ENCODE peak calls at places on chromosome 11, in four cellular contexts. One of them, this sample, is unnamed. For H3K27me3, the result is how much of the 10 kb centered on the place peaks cover.

GRCh38 chr11:25247336-25247735 is 750.5 kb downstream of the LUZP2 start:
- DNase-seq in cardiac muscle cell: no peak
- DNase-seq in lower lobe of right lung: no peak
- DNase-seq in right atrium auricular region: no peak
- DNase-seq in this sample: no peak

GRCh38 chr11:126948563-126948962 is 52.0 kb downstream of the KIRREL3 start:
- DNase-seq in right atrium auricular region: no peak
- DNase-seq in lower lobe of right lung: no peak
- DNase-seq in cardiac muscle cell: no peak
- DNase-seq in this sample: no peak

GRCh38 chr11:41225856-41226255 is 233.6 kb downstream of the LRRC4C start:
- DNase-seq in lower lobe of right lung: no peak
- DNase-seq in right atrium auricular region: no peak
- DNase-seq in cardiac muscle cell: no peak
- DNase-seq in this sample: no peak

GRCh38 chr11:123640677-123641494 is 13.5 kb downstream of the SCN3B start:
- DNase-seq in right atrium auricular region: no peak
- DNase-seq in lower lobe of right lung: no peak
- DNase-seq in cardiac muscle cell: peak
- DNase-seq in this sample: peak

GRCh38 chr11:1165256-1166041 is 7.7 kb downstream of the MUC5AC start:
- DNase-seq in right atrium auricular region: no peak
- DNase-seq in lower lobe of right lung: no peak
- DNase-seq in cardiac muscle cell: no peak
- DNase-seq in this sample: peak

GRCh38 chr11:13338437-13339069 is 61.0 kb downstream of the BMAL1 start:
- DNase-seq in cardiac muscle cell: no peak
- DNase-seq in lower lobe of right lung: no peak
- DNase-seq in right atrium auricular region: no peak
- DNase-seq in this sample: no peak

GRCh38 chr11:2210366-2211112 is 38.9 kb upstream of the TH start:
- DNase-seq in cardiac muscle cell: no peak
- DNase-seq in lower lobe of right lung: peak
- DNase-seq in right atrium auricular region: peak
- DNase-seq in this sample: peak

GRCh38 chr11:697028-697491 is 1.4 kb downstream of the TMEM80 start:
- DNase-seq in right atrium auricular region: no peak
- DNase-seq in lower lobe of right lung: peak
- DNase-seq in cardiac muscle cell: no peak
- DNase-seq in this sample: no peak

GRCh38 chr11:84437129-84438123 is 1151.3 kb upstream of the CCDC90B start:
- DNase-seq in lower lobe of right lung: peak
- DNase-seq in cardiac muscle cell: peak
- DNase-seq in right atrium auricular region: no peak
- DNase-seq in this sample: peak

GRCh38 chr11:60777106-60777505 is 8.0 kb upstream of the MS4A10 start:
- DNase-seq in cardiac muscle cell: no peak
- DNase-seq in right atrium auricular region: no peak
- DNase-seq in lower lobe of right lung: no peak
- DNase-seq in this sample: no peak

GRCh38 chr11:46290598-46291309 is 13.3 kb downstream of the CREB3L1 start:
- DNase-seq in cardiac muscle cell: peak
- DNase-seq in right atrium auricular region: no peak
- DNase-seq in lower lobe of right lung: peak
- DNase-seq in this sample: peak

GRCh38 chr11:93063101-93063500 is 93.7 kb downstream of the MTNR1B start:
- DNase-seq in lower lobe of right lung: no peak
- DNase-seq in cardiac muscle cell: no peak
- DNase-seq in right atrium auricular region: no peak
- DNase-seq in this sample: no peak

GRCh38 chr11:111408789-111409727 is 30.0 kb upstream of the POU2AF1 start:
- DNase-seq in lower lobe of right lung: no peak
- DNase-seq in right atrium auricular region: peak
- DNase-seq in cardiac muscle cell: no peak
- DNase-seq in this sample: no peak

GRCh38 chr11:92050305-92050704 is 174.3 kb upstream of the FAT3 start:
- DNase-seq in lower lobe of right lung: no peak
- DNase-seq in cardiac muscle cell: no peak
- DNase-seq in right atrium auricular region: no peak
- DNase-seq in this sample: no peak

GRCh38 chr11:64131657-64132387 is 34.1 kb downstream of the MACROD1 start:
- DNase-seq in right atrium auricular region: no peak
- DNase-seq in lower lobe of right lung: peak
- DNase-seq in cardiac muscle cell: peak
- DNase-seq in this sample: peak

GRCh38 chr11:2361565-2361964 is 15.5 kb upstream of the CD81 start:
- DNase-seq in cardiac muscle cell: no peak
- DNase-seq in right atrium auricular region: no peak
- DNase-seq in lower lobe of right lung: no peak
- DNase-seq in this sample: peak

GRCh38 chr11:123478352-123478986 is 48.4 kb downstream of the GRAMD1B start:
- DNase-seq in right atrium auricular region: no peak
- DNase-seq in cardiac muscle cell: peak
- DNase-seq in lower lobe of right lung: no peak
- DNase-seq in this sample: no peak

GRCh38 chr11:65973439-65974110 is 12.0 kb downstream of the SART1 start:
- DNase-seq in right atrium auricular region: no peak
- DNase-seq in cardiac muscle cell: no peak
- DNase-seq in lower lobe of right lung: no peak
- DNase-seq in this sample: no peak

GRCh38 chr11:445765-446588 is 4.1 kb upstream of the PTDSS2 start:
- DNase-seq in cardiac muscle cell: no peak
- DNase-seq in lower lobe of right lung: peak
- DNase-seq in right atrium auricular region: no peak
- DNase-seq in this sample: no peak

GRCh38 chr11:134069426-134069921 is 602 bp downstream of the JAM3 start:
- DNase-seq in cardiac muscle cell: peak
- DNase-seq in lower lobe of right lung: no peak
- DNase-seq in right atrium auricular region: no peak
- DNase-seq in this sample: no peak

DNA sequence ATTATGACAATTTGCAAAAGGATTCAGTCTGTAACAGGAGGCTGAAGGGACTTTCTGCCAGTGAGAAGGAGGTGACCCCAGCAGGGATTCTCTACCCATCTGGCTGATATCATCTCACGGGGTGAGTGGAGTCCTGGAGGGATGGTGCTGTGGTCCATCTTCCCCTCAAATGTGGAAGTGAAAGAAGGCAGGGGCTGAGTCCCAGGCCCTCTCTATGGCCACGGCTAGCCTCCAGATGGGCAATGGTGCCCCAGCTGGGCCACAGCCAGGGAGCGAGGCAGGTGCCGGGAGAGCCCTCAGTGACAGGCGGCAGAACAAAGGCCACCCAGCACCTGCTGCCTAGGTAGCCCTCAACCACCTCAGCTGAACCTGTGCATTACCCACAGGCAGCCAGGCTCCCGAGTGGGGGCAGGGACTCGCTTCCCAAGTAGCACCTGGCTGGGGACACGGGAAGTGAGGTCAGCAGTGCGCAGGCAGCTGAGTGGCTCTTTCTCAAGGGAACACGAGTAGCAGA is 6.7 kb downstream of the NECTIN1 start:
- DNase-seq in cardiac muscle cell: no peak
- DNase-seq in lower lobe of right lung: no peak
- DNase-seq in right atrium auricular region: no peak
- DNase-seq in this sample: no peak
- H3K27ac ChIP-seq in cardiac muscle cell: no peak
- H3K27ac ChIP-seq in lower lobe of right lung: no peak
- H3K27ac ChIP-seq in right atrium auricular region: no peak
- H3K27ac ChIP-seq in this sample: no peak

DNA sequence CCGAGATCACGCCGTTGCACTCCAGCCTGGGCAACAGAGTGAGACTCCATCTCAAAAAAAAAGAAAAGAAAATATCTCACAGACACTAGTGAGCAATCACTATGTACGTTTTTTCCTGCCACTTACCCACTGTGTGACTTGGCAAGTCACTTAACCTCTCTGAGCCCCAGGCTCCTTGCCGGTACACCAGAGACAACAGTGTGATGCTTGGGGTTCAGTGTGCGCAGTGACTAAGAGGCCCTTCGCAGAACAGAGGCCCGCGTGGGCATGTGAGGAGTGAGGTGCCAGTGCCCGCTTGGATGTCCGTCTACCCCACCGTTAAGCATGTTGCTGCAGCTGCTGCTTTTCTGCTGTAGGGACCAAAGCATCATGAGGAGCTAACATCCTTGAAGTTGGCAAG is 6.7 kb downstream of the OAF start:
- DNase-seq in right atrium auricular region: no peak
- DNase-seq in lower lobe of right lung: no peak
- DNase-seq in cardiac muscle cell: no peak
- DNase-seq in this sample: no peak
- H3K27me3 ChIP-seq in right atrium auricular region: under half
- H3K27me3 ChIP-seq in lower lobe of right lung: under half
- H3K27me3 ChIP-seq in cardiac muscle cell: half or more
- H3K27me3 ChIP-seq in this sample: under half

GRCh38 chr11:79940976-79941735 is 500.3 kb upstream of the TENM4 start:
- DNase-seq in right atrium auricular region: no peak
- DNase-seq in cardiac muscle cell: no peak
- DNase-seq in lower lobe of right lung: no peak
- DNase-seq in this sample: no peak
- H3K27ac ChIP-seq in right atrium auricular region: no peak
- H3K27ac ChIP-seq in cardiac muscle cell: no peak
- H3K27ac ChIP-seq in lower lobe of right lung: no peak
- H3K27ac ChIP-seq in this sample: no peak

DNA sequence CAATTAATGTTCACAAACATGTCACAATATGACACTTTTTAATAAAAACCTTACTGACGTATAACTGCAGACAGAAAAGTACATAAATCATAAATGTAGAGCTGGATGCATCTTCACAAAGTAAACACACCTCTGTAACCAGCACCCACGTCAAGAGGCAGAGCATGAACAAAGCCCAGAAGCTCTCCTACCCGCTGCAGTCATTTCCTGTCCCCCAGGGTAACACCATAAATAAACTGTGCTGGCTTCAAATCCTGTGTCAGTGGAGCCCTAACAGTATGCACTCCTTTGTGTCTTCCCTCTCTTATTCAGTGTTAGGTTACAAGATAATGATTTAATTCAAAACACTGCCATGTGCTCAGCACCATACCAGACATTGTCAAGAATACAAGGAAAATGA is 5.7 kb downstream of the SYT13 start:
- DNase-seq in cardiac muscle cell: no peak
- DNase-seq in right atrium auricular region: no peak
- DNase-seq in lower lobe of right lung: no peak
- DNase-seq in this sample: no peak
- H3K27me3 ChIP-seq in cardiac muscle cell: under half
- H3K27me3 ChIP-seq in right atrium auricular region: under half
- H3K27me3 ChIP-seq in lower lobe of right lung: under half
- H3K27me3 ChIP-seq in this sample: under half

DNA sequence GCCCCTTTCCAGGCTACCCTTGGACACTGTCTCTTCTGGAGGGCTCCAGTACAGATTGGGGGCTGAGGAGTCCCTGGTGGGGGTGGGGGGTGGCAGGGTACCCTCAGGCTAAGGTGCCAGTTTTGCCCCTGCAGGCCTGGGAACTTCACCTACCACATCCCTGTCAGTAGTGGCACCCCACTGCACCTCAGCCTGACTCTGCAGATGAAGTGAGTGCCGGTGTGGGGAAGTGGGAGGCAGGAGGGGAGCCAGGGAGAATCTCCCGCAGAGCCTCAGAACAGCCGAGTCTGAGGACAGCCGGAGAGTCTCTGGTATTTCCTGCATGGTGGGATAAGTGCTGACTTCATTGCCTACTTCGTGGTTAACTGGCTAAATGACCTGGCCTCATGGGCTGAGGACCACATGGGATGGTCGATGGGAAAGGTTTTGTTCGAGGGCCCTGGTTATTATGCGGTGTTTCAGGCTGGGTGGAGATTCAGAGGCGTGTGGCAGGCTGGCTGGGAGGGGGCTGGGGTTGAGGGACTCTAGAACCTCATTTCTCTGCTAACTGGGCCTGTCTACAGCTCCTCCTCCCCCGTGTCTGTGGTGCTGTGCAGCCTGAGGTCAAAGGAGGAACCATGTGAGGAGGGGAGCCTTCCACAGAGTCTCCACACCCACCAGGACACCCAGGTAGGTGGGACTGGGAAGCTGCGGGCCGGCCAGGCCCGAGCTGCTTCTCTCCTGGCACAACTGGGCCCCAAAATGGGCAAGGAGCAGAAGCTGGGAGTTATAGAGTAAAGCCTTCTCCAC is 8.5 kb downstream of the TMEM258 start:
- DNase-seq in cardiac muscle cell: no peak
- DNase-seq in lower lobe of right lung: no peak
- DNase-seq in right atrium auricular region: no peak
- DNase-seq in this sample: peak
- H3K27ac ChIP-seq in cardiac muscle cell: peak
- H3K27ac ChIP-seq in lower lobe of right lung: no peak
- H3K27ac ChIP-seq in right atrium auricular region: no peak
- H3K27ac ChIP-seq in this sample: no peak

GRCh38 chr11:121394785-121395184 is 57.3 kb upstream of the SORL1 start:
- DNase-seq in lower lobe of right lung: no peak
- DNase-seq in right atrium auricular region: no peak
- DNase-seq in cardiac muscle cell: no peak
- DNase-seq in this sample: no peak

GRCh38 chr11:121393855-121394254 is 58.3 kb upstream of the SORL1 start:
- DNase-seq in cardiac muscle cell: no peak
- DNase-seq in lower lobe of right lung: no peak
- DNase-seq in right atrium auricular region: no peak
- DNase-seq in this sample: no peak

GRCh38 chr11:121389651-121390050 is 62.5 kb upstream of the SORL1 start:
- DNase-seq in right atrium auricular region: no peak
- DNase-seq in lower lobe of right lung: no peak
- DNase-seq in cardiac muscle cell: peak
- DNase-seq in this sample: no peak

GRCh38 chr11:121391914-121392313 is 60.2 kb upstream of the SORL1 start:
- DNase-seq in cardiac muscle cell: no peak
- DNase-seq in right atrium auricular region: no peak
- DNase-seq in lower lobe of right lung: peak
- DNase-seq in this sample: no peak
- H3K27me3 ChIP-seq in cardiac muscle cell: under half
- H3K27me3 ChIP-seq in right atrium auricular region: under half
- H3K27me3 ChIP-seq in lower lobe of right lung: under half
- H3K27me3 ChIP-seq in this sample: under half

GRCh38 chr11:113876798-113877672 is 1.7 kb upstream of the USP28 start:
- DNase-seq in cardiac muscle cell: no peak
- DNase-seq in right atrium auricular region: no peak
- DNase-seq in lower lobe of right lung: no peak
- DNase-seq in this sample: no peak
- H3K27ac ChIP-seq in cardiac muscle cell: peak
- H3K27ac ChIP-seq in right atrium auricular region: no peak
- H3K27ac ChIP-seq in lower lobe of right lung: no peak
- H3K27ac ChIP-seq in this sample: no peak

DNA sequence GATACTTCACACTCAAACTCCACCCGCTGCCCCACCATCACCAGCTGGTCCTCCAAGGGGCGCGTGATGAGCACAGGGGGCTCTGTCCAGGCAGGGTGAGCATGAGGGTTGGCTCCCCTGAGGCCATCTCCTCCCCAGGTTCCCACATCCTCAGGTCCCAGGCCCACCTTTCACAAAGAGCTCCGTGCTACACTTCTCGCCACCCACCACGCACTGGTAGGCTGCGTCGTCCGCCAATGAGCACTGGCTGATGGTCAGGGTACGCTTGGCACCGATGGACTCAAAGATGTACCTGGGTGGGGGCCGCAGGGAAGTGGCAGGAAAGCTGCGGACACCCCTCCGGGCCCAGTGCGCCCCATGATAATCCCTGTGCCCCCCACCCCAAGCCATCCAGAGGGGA is 9.6 kb downstream of the MYBPC3 start:
- DNase-seq in lower lobe of right lung: no peak
- DNase-seq in right atrium auricular region: no peak
- DNase-seq in cardiac muscle cell: no peak
- DNase-seq in this sample: no peak
- H3K27me3 ChIP-seq in lower lobe of right lung: under half
- H3K27me3 ChIP-seq in right atrium auricular region: under half
- H3K27me3 ChIP-seq in cardiac muscle cell: under half
- H3K27me3 ChIP-seq in this sample: under half

This sample was measured in upper lobe of right lung.